ENCODE peak calls at places on chromosomes 13 and 19, in five cellular contexts. C is effector memory CD4-positive, alpha-beta T cell; K is CD8-positive, alpha-beta memory T cell; T is tibial nerve; Z is colonic mucosa. D is an unnamed sample. For H3K9me3, the result is how much of the 10 kb centered on the place peaks cover.

GRCh38 chr19:45126654-45127053 is 33.7 kb downstream of the PPP1R37 start:
- DNase-seq in K (no peak), T (no peak), C (no peak), Z (no peak), D (no peak)

GRCh38 chr13:109096101-109096500 is 466.7 kb downstream of the MYO16 start:
- DNase-seq in Z (no peak), C (no peak), K (no peak), T (no peak), D (no peak)

GRCh38 chr13:93476175-93476574 is 249.6 kb downstream of the GPC6 start:
- DNase-seq in K (no peak), C (no peak), T (no peak), Z (no peak), D (no peak)

GRCh38 chr19:42316223-42317211 is 3.4 kb downstream of the TMEM145 start:
- DNase-seq in T (no peak), Z (no peak), K (no peak), C (no peak), D (no peak)

GRCh38 chr13:35349673-35350278 is 126.7 kb downstream of the MAB21L1 start:
- DNase-seq in T (no peak), Z (no peak), C (no peak), K (no peak), D (no peak)

GRCh38 chr13:69928262-69928661 is 179.4 kb upstream of the ATXN8OS start:
- DNase-seq in K (no peak), T (no peak), C (no peak), Z (no peak), D (no peak)

GRCh38 chr13:26228080-26228479 is 6.0 kb upstream of the RNF6 start:
- DNase-seq in C (no peak), T (no peak), Z (no peak), K (no peak), D (no peak)

GRCh38 chr13:33349996-33350826 is 64.7 kb upstream of the STARD13 start:
- DNase-seq in Z (peak), C (no peak), K (no peak), T (peak), D (peak)

GRCh38 chr13:80132741-80133601 is 208.0 kb downstream of the SPRY2 start:
- DNase-seq in K (no peak), T (peak), Z (peak), C (no peak), D (peak)

GRCh38 chr13:111480976-111481375 is 160.5 kb downstream of the TEX29 start:
- DNase-seq in T (no peak), Z (no peak), K (no peak), C (no peak), D (peak)

GRCh38 chr19:20503536-20503935 is 62.0 kb downstream of the ZNF737 start:
- DNase-seq in K (no peak), T (no peak), Z (no peak), C (no peak), D (no peak)

GRCh38 chr19:38173324-38174041 is 50.5 kb downstream of the DPF1 start:
- DNase-seq in K (no peak), C (no peak), T (no peak), Z (no peak), D (no peak)

GRCh38 chr13:66347718-66348117 is 882.4 kb downstream of the PCDH9 start:
- DNase-seq in T (no peak), C (no peak), K (no peak), Z (no peak), D (no peak)

GRCh38 chr13:99085139-99085845 is 107.4 kb upstream of the DOCK9 start:
- DNase-seq in C (no peak), K (peak), Z (peak), T (no peak), D (no peak)

GRCh38 chr19:5593245-5593962 is 25.7 kb upstream of the TINCR start:
- DNase-seq in T (no peak), Z (no peak), K (no peak), C (no peak), D (no peak)

GRCh38 chr19:47790398-47790814 is 11.9 kb downstream of the SELENOW start:
- DNase-seq in Z (peak), K (peak), T (peak), C (peak), D (peak)

GRCh38 chr13:80336335-80336734 is 4.6 kb downstream of the SPRY2 start:
- DNase-seq in Z (no peak), C (no peak), K (no peak), T (no peak), D (no peak)

GRCh38 chr13:99027260-99027659 is 49.4 kb upstream of the DOCK9 start:
- DNase-seq in K (no peak), Z (no peak), C (no peak), T (no peak), D (no peak)

GRCh38 chr19:10006335-10006708 is 4.0 kb downstream of the COL5A3 start:
- DNase-seq in T (no peak), K (peak), Z (no peak), C (peak), D (no peak)

GRCh38 chr13:42266464-42266863 is 5.5 kb upstream of the AKAP11 start:
- DNase-seq in T (no peak), K (no peak), Z (no peak), C (no peak), D (no peak)

GRCh38 chr19:6465663-6466062 is 1.6 kb downstream of the CRB3 start:
- DNase-seq in C (no peak), K (no peak), T (no peak), Z (no peak), D (no peak)

GRCh38 chr13:97254809-97255208 is 32.7 kb downstream of the MBNL2 start:
- DNase-seq in T (no peak), C (no peak), K (no peak), Z (no peak), D (no peak)

GRCh38 chr13:33855371-33855895 is 37.5 kb downstream of the RFC3 start:
- DNase-seq in K (no peak), T (no peak), Z (no peak), C (no peak), D (no peak)

GRCh38 chr19:49114630-49115363 is 627 bp downstream of the LIN7B start:
- DNase-seq in C (no peak), T (no peak), Z (peak), K (peak), D (no peak)

GRCh38 chr19:8361921-8362793 is 1.8 kb upstream of the ANGPTL4 start:
- DNase-seq in K (no peak), C (no peak), Z (peak), T (peak), D (peak)

GRCh38 chr19:19538077-19538764 is at the start of gene CILP2:
- DNase-seq in T (no peak), C (peak), K (peak), Z (peak), D (no peak)

GRCh38 chr19:33477781-33478180 is 43.8 kb downstream of the PEPD start:
- DNase-seq in Z (no peak), T (no peak), K (no peak), C (no peak), D (no peak)

GRCh38 chr13:31199849-31200635 is at the start of gene B3GLCT:
- DNase-seq in K (peak), Z (peak), T (peak), C (peak), D (peak)

GRCh38 chr19:45790942-45791341 is 1.7 kb downstream of the DMWD start:
- DNase-seq in T (no peak), C (peak), Z (no peak), K (peak), D (no peak)

GRCh38 chr19:48500830-48501445 is 10.7 kb downstream of the LMTK3 start:
- DNase-seq in T (no peak), K (no peak), C (no peak), Z (no peak), D (no peak)

GRCh38 chr19:41297628-41298326 is 12.2 kb upstream of the CCDC97 start:
- DNase-seq in Z (no peak), C (no peak), K (no peak), T (no peak), D (no peak)

GRCh38 chr13:21676611-21677021 is 5.7 kb downstream of the FGF9 start:
- DNase-seq in Z (peak), K (no peak), T (no peak), C (no peak), D (no peak)

GRCh38 chr13:107373551-107373950 is 805.6 kb upstream of the ARGLU1 start:
- DNase-seq in Z (no peak), C (no peak), K (no peak), T (no peak), D (no peak)

GRCh38 chr13:107824636-107825035 is 390.7 kb downstream of the LIG4 start:
- DNase-seq in Z (no peak), K (no peak), C (no peak), T (no peak), D (no peak)

GRCh38 chr13:20869540-20869939 is 33.0 kb downstream of the XPO4 start:
- DNase-seq in K (no peak), Z (no peak), T (no peak), C (no peak), D (no peak)

DNA sequence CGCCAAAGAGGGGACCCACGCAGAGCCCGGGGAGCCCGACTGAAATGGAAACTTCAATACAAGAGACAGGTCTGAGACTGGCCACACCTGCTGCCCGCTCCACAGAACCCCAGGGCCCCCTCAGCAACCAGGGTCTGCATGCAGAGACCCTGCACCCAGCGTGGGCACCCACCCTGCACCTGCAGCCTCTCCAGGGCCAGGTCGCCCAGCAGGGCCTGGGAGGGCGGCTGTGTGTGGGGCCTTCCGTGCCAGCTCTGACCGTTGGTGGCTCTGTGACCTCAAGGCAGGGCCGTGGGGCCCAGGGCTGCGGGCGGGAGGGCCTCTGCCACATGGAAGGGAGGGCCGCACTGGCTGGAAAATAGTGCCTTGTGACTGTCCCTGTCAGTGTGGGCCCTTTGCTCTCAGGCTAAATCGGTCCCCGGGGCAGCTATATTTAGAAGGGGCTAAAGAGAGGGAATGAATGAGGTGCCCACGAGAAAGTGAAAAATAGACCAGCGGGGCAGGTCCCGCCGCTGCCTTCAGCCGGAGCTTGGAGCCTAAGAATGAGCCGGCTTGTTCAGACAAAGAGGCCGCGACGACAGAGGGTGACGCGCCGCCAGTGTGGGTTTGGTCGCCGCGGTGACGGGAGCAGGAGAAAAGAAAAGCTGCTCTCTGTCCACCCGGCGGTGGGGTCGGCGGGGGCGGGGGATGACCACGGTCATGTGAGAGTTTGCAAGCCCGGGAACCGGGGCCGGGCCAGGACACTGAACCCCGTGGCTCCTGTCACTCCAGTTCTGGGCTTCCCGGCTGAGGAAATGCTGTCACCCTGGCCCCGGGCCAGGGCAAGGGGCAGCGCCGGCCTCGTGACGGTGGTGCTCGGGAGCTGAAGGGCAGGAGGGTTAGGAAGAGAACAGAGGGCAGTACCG is 70.5 kb downstream of the GADD45B start:
- DNase-seq in Z (peak), T (peak), C (no peak), K (no peak), D (peak)
- H3K9me3 ChIP-seq in Z (under half), T (under half), C (under half), K (under half), D (under half)

GRCh38 chr19:22502766-22503165 is 80.6 kb upstream of the ZNF98 start:
- DNase-seq in Z (no peak), C (no peak), K (no peak), T (no peak), D (no peak)
- H3K9me3 ChIP-seq in Z (under half), C (under half), K (under half), T (half or more), D (half or more)

GRCh38 chr19:15540435-15540834 is 32.1 kb downstream of the CYP4F22 start:
- DNase-seq in T (no peak), C (no peak), K (no peak), Z (no peak), D (no peak)

GRCh38 chr19:15544970-15545369 is 36.6 kb downstream of the CYP4F22 start:
- DNase-seq in C (no peak), T (no peak), Z (no peak), K (no peak), D (no peak)

GRCh38 chr19:15548648-15549047 is 40.3 kb downstream of the CYP4F22 start:
- DNase-seq in T (no peak), Z (no peak), K (no peak), C (no peak), D (no peak)

GRCh38 chr19:15539638-15540037 is 31.3 kb downstream of the CYP4F22 start:
- DNase-seq in C (no peak), K (no peak), Z (no peak), T (no peak), D (no peak)

DNA sequence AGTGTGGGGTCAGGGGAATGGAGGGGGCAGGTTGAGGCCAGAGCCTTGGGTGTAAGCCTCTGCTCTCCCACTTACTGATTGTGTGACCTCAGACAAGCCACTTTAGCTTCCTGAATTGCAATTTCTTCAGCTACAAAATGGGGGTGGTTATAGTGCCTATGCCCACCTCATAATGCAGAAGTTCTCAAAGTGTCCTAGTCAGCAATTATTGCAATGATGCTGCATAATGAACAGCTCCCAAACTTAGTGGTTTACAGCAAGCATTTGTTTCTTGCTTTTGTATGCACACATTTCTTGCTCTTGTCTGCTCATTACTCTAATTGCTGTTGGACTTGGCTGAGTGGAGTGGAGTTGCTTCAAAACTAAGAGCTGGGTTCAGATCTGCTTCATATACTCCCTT is 36.0 kb downstream of the CYP4F22 start:
- DNase-seq in Z (no peak), C (no peak), K (no peak), T (no peak), D (no peak)
- H3K9me3 ChIP-seq in Z (under half), C (under half), K (under half), T (under half), D (under half)

GRCh38 chr19:30183807-30184490 is 188.2 kb upstream of the ZNF536 start:
- DNase-seq in C (no peak), K (no peak), Z (no peak), T (no peak), D (no peak)
- H3K9me3 ChIP-seq in C (under half), K (under half), Z (under half), T (half or more), D (half or more)

GRCh38 chr19:57473646-57474045 is 3.7 kb downstream of the ZNF772 start:
- DNase-seq in C (no peak), T (no peak), K (no peak), Z (no peak), D (no peak)
- H3K9me3 ChIP-seq in C (half or more), T (half or more), K (half or more), Z (under half), D (half or more)